ENCODE peak calls at places on chromosomes 2 and 18, in seven cellular contexts. G, H, R, D, I, U and M are unnamed samples. For H3K27me3, the result is how much of the 10 kb centered on the place peaks cover.

GRCh38 chr2:171347591-171348032 is 86.2 kb downstream of the METTL8 start:
- DNase-seq in R (no peak), H (no peak), D (no peak), G (peak), I (no peak), U (no peak), M (no peak)

GRCh38 chr18:26804474-26804873 is 61.0 kb downstream of the AQP4 start:
- DNase-seq in R (no peak), I (no peak), U (no peak), H (peak), G (no peak), D (no peak), M (no peak)

GRCh38 chr2:58137856-58138255 is 91.2 kb downstream of the VRK2 start:
- DNase-seq in D (no peak), U (no peak), G (no peak), H (no peak), R (no peak), I (no peak), M (no peak)

GRCh38 chr2:177275041-177275440 is 10.5 kb upstream of the NFE2L2 start:
- DNase-seq in G (peak), R (no peak), U (no peak), I (no peak), H (no peak), D (no peak), M (no peak)

GRCh38 chr2:102034683-102035606 is 43.2 kb downstream of the IL1R2 start:
- DNase-seq in U (no peak), R (no peak), G (no peak), D (no peak), H (peak), I (no peak), M (no peak)

GRCh38 chr2:64534363-64534762 is 10.2 kb downstream of the AFTPH start:
- DNase-seq in U (no peak), G (no peak), H (no peak), D (no peak), I (no peak), R (no peak), M (no peak)

GRCh38 chr2:88069117-88069516 is 1.5 kb downstream of the SMYD1 start:
- DNase-seq in R (no peak), I (peak), G (no peak), D (no peak), H (no peak), U (no peak), M (no peak)

GRCh38 chr2:13522917-13523821 is 806.4 kb downstream of the TRIB2 start:
- DNase-seq in D (no peak), U (no peak), G (peak), I (no peak), R (no peak), H (peak), M (no peak)

GRCh38 chr18:48923746-48924580 is 26.8 kb downstream of the SMAD7 start:
- DNase-seq in G (peak), U (no peak), D (no peak), R (no peak), I (no peak), H (no peak), M (peak)

GRCh38 chr2:134884435-134884834 is 34.2 kb upstream of the CCNT2 start:
- DNase-seq in D (no peak), G (no peak), H (no peak), U (no peak), R (no peak), I (no peak), M (no peak)

GRCh38 chr2:209314641-209315040 is 109.2 kb upstream of the MAP2 start:
- DNase-seq in R (no peak), H (no peak), U (no peak), G (peak), I (no peak), D (no peak), M (no peak)

GRCh38 chr2:151833984-151834383 is 5.8 kb upstream of the ARL5A start:
- DNase-seq in G (no peak), U (no peak), I (no peak), R (no peak), H (no peak), D (no peak), M (no peak)

GRCh38 chr18:31875301-31875700 is 67.6 kb downstream of the TRAPPC8 start:
- DNase-seq in R (no peak), D (no peak), H (no peak), I (no peak), U (no peak), G (no peak), M (no peak)

GRCh38 chr2:68698567-68699377 is 35.8 kb upstream of the ARHGAP25 start:
- DNase-seq in U (no peak), R (no peak), H (no peak), D (no peak), G (no peak), I (no peak), M (no peak)

GRCh38 chr18:8045890-8046289 is 478.8 kb downstream of the PTPRM start:
- DNase-seq in I (no peak), H (no peak), R (no peak), G (no peak), D (no peak), U (no peak), M (no peak)

GRCh38 chr2:172722481-172722880 is 13.2 kb upstream of the RAPGEF4 start:
- DNase-seq in H (no peak), G (peak), R (no peak), I (no peak), D (no peak), U (no peak), M (no peak)

GRCh38 chr18:830315-830901 is 18.4 kb upstream of the YES1 start:
- DNase-seq in R (no peak), U (no peak), I (no peak), G (peak), H (peak), D (no peak), M (peak)

GRCh38 chr18:48137354-48138208 is 207.1 kb upstream of the SMAD2 start:
- DNase-seq in G (no peak), D (no peak), H (peak), I (no peak), R (no peak), U (peak), M (no peak)

GRCh38 chr2:196335238-196335637 is 163.9 kb upstream of the STK17B start:
- DNase-seq in H (peak), R (no peak), I (no peak), U (no peak), D (no peak), G (peak), M (no peak)

GRCh38 chr2:136490100-136490499 is 275.2 kb upstream of the THSD7B start:
- DNase-seq in U (no peak), I (no peak), D (no peak), G (no peak), R (no peak), H (no peak), M (no peak)

GRCh38 chr18:75428490-75428889 is 987 bp upstream of the SMIM21 start:
- DNase-seq in U (no peak), D (no peak), I (no peak), G (no peak), R (no peak), H (no peak), M (no peak)

GRCh38 chr2:240557101-240557751 is 562 bp downstream of the ANKMY1 start:
- DNase-seq in I (peak), D (peak), G (no peak), R (no peak), U (no peak), H (peak), M (no peak)

GRCh38 chr2:218020281-218020680 is 17.5 kb upstream of the TNS1 start:
- DNase-seq in H (no peak), D (peak), I (no peak), R (no peak), U (no peak), G (no peak), M (peak)

GRCh38 chr2:102619414-102620319 is at the start of gene SLC9A2:
- DNase-seq in D (no peak), I (no peak), U (no peak), R (peak), G (no peak), H (peak), M (no peak)

GRCh38 chr2:54909006-54909405 is 141.2 kb downstream of the RTN4 start:
- DNase-seq in I (no peak), H (no peak), U (no peak), D (no peak), G (no peak), R (no peak), M (no peak)

GRCh38 chr2:97706112-97706511 is 7.3 kb upstream of the ZAP70 start:
- DNase-seq in R (no peak), H (no peak), U (no peak), D (no peak), G (no peak), I (no peak), M (no peak)

GRCh38 chr2:84458436-84459027 is 548 bp downstream of the SUCLG1 start:
- DNase-seq in H (no peak), R (peak), G (peak), U (no peak), I (no peak), D (peak), M (peak)

GRCh38 chr18:77132369-77133050 is at the start of gene MBP:
- DNase-seq in U (peak), H (peak), I (no peak), D (peak), G (peak), R (peak), M (peak)

GRCh38 chr18:77133051-77133919 is 702 bp upstream of the MBP start:
- DNase-seq in I (no peak), D (peak), R (peak), G (no peak), U (peak), H (peak), M (no peak)

GRCh38 chr18:77135339-77136075 is 2.9 kb upstream of the MBP start:
- DNase-seq in R (no peak), H (no peak), I (no peak), U (peak), D (no peak), G (no peak), M (no peak)

GRCh38 chr18:77134611-77135010 is 2.0 kb upstream of the MBP start:
- DNase-seq in H (no peak), D (no peak), R (no peak), G (no peak), I (no peak), U (no peak), M (no peak)

GRCh38 chr18:77133920-77134496 is 1.4 kb upstream of the MBP start:
- DNase-seq in I (no peak), H (no peak), D (no peak), R (no peak), G (no peak), U (peak), M (no peak)
- TF ChIP-seq CTCF in I (no peak), H (peak), D (no peak), R (no peak), G (no peak), U (no peak), M (peak)

DNA sequence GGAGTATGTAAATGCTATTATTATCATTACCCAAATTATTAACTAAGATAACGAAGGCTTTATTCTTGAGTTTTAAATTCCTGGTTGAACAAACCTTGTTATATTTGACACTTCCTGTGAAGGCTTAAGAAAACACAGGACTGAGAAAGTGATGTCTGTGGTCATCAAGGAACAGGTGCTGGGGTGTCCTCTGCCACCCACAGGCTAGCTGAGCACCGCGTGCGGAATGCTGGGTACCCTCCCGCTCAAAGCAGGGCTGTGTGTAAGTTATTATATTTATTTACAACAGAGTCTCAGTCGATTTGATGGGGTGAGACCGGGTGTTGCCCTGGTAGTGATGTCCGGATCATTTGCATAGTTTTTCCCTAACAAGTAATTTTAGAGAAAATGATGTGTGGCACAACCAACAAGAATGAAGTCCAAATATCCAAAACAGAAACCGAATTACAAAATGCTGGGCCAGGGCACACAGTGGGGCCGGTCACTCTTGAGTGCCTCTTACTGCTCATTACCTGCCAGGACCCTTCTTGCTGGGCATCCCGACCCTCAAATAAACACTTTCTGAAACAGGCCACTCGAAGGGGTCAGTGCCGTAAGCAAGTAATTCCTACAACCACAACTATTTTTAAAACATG is 49.2 kb downstream of the TMEM18 start:
- DNase-seq in R (no peak), D (no peak), H (no peak), G (no peak), U (no peak), I (peak), M (no peak)
- H3K4me3 ChIP-seq in R (no peak), D (no peak), H (no peak), G (no peak), U (no peak), I (no peak), M (no peak)

DNA sequence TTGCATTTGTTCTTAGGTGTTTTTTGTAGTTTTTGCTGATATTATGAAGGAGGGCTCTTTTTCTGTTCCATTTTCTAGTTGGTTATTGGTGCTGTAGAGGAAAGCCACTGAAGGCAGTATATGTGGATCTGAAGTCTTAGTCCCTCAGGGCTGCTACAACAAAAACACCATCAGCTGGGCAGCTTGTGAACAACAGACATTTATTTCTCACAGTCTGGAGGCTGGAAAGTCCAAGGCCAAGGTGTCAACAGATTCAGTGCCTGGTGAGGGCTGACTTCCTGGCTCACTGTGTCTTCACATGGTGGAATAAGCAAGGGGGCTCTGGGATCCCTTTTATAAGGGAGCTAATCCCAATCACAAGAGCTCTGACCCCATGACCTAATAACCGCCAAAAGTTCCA is 31.4 kb upstream of the HDAC4 start:
- DNase-seq in D (no peak), U (no peak), R (no peak), I (no peak), H (no peak), G (no peak), M (no peak)
- H3K27me3 ChIP-seq in D (under half), U (under half), R (under half), I (under half), H (under half), G (under half), M (under half)

DNA sequence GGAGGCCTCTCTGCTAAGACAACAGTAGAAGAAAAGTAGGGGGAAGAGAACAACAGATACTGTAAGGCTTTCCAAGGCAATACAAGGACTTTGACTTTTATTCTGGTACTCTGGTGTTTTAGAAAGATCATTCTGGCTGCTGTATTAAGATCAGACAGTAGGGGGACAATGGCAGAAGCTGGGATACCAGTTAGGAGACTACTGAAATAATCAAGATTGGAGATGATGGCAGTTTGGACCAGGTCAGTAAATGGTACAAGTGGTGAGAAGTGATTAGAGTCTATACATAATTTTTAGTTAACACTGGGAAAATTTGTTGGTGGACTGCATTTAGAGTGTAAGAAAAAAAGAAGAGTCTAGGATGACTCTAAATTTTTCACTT is 139.7 kb downstream of the ROCK1 start:
- DNase-seq in G (peak), I (no peak), D (no peak), R (no peak), H (peak), U (no peak), M (no peak)
- TF ChIP-seq CTCF in G (peak), I (no peak), D (peak), R (no peak), H (peak), U (peak), M (peak)